ENCODE peak calls at places on chromosomes 12 and 14, in four cellular contexts. M, B, R and A are unnamed samples.

GRCh38 chr14:36660736-36661505 is 739 bp upstream of the PAX9 start:
- DNase-seq in M (no peak), B (no peak), R (no peak), A (no peak)

GRCh38 chr12:75852143-75852542 is 179.4 kb downstream of the PHLDA1 start:
- DNase-seq in M (no peak), B (no peak), R (no peak), A (no peak)

GRCh38 chr14:45970589-45970988 is 681.0 kb downstream of the RPL10L start:
- DNase-seq in M (no peak), B (no peak), R (no peak), A (no peak)

GRCh38 chr12:114961491-114961890 is 277.5 kb upstream of the TBX3 start:
- DNase-seq in M (no peak), B (no peak), R (no peak), A (no peak)

GRCh38 chr12:130083002-130083401 is 79.3 kb upstream of the FZD10 start:
- DNase-seq in M (no peak), B (no peak), R (no peak), A (no peak)

GRCh38 chr12:50394469-50395029 is 1.9 kb downstream of the FAM186A start:
- DNase-seq in M (no peak), B (no peak), R (peak), A (no peak)

GRCh38 chr12:102564026-102564425 is 83.7 kb upstream of the IGF1 start:
- DNase-seq in M (no peak), B (no peak), R (no peak), A (no peak)

GRCh38 chr14:33755358-33755757 is 195.5 kb downstream of the EGLN3 start:
- DNase-seq in M (no peak), B (no peak), R (no peak), A (no peak)

GRCh38 chr12:118122264-118122663 is 13.7 kb upstream of the PEBP1 start:
- DNase-seq in M (no peak), B (no peak), R (no peak), A (no peak)

GRCh38 chr12:92928431-92928961 is 599 bp downstream of the EEA1 start:
- DNase-seq in M (no peak), B (no peak), R (no peak), A (no peak)

GRCh38 chr12:84919271-84919670 is 6.7 kb upstream of the SLC6A15 start:
- DNase-seq in M (no peak), B (no peak), R (no peak), A (no peak)

DNA sequence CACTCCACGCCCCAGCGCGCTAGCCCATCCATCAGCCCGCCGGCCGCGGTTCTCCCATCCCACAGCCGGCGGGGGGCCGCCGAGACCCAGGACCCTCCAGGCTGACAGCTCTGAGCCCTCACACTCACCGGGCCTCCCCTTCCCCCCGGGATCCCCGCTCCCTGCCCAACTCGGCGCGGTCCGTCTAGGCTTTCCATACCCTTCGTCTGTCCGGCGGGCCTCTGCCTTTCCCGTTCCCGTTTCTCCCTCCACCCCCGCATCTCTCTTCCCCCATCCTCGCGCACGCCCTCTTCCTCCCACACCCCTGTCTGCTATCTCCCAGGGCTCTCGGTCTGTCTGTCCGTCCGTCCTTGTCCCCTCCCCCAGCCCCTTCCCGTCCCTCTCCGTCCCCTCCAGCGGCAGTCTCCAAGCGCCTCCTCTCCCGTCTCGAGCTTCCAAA is 719 bp downstream of the ZFHX2 start:
- DNase-seq in M (no peak), B (no peak), R (no peak), A (no peak)
- TF ChIP-seq JUND in M (no peak), B (no peak), R (no peak), A (no peak)

DNA sequence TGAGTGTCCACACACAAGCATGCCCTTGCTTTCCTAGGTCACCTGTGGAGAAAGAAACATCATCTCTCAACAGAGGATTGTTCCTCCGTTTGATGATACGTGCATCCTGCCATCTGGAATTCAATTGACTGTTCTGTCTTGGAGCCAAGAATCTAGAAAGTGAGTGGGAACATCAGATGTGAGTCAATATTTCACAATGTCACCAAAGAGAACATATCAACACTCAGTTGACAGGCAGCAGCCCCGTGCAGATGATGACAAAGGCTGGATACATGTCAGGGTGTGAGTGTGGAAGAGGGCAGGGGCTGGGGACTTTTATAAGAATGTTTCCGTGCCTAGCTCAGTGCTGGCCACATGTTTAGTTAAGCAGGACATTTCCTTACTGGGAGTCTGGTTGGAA is 76.1 kb downstream of the TBC1D30 start:
- DNase-seq in M (no peak), B (no peak), R (no peak), A (no peak)
- TF ChIP-seq JUND in M (no peak), B (no peak), R (no peak), A (no peak)

DNA sequence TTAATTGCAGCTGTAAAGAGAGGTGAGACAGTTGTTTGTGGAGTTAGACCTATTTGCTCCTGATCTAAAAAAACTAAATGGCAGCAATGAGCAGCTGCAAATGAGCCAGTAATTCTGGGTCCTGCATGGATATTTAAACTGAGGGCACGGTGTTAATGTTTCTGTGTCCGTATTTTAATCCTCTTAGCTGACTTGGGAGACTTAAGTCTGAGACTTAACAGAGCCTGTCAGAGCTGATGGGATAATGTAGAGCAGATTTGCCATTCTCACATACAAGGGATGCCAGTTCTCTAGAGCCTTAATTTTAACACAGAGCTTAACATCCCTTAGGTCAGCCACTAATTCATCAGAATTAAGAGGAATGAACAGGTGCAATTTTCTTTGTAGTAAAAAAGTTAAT is 178.6 kb upstream of the PDE3A start:
- DNase-seq in M (no peak), B (no peak), R (no peak), A (no peak)
- TF ChIP-seq JUND in M (no peak), B (no peak), R (no peak), A (no peak)

GRCh38 chr12:64656429-64656828 is 46.1 kb downstream of the RASSF3 start:
- DNase-seq in M (no peak), B (no peak), R (peak), A (no peak)
- TF ChIP-seq JUND in M (no peak), B (no peak), R (no peak), A (no peak)

DNA sequence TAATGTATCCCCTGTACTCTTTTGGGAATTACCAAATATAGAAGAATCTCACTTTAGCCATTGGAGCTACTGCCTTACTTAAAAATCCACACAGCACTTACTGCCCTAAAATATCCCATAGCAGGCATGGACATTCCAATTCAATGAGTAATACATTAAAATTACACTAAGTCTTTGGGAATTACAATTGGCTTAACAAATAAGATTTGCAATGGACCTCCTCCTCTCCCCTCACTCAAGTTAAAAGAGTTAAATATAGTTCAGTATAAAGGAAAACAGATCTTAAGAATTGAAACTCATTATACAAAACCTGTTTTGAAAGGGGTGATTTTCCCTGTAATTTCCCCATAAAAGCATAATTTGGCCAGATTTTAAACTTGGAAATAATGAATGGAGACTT is 477.1 kb downstream of the SLC16A7 start:
- DNase-seq in M (no peak), B (no peak), R (no peak), A (no peak)
- TF ChIP-seq JUND in M (no peak), B (no peak), R (no peak), A (no peak)

DNA sequence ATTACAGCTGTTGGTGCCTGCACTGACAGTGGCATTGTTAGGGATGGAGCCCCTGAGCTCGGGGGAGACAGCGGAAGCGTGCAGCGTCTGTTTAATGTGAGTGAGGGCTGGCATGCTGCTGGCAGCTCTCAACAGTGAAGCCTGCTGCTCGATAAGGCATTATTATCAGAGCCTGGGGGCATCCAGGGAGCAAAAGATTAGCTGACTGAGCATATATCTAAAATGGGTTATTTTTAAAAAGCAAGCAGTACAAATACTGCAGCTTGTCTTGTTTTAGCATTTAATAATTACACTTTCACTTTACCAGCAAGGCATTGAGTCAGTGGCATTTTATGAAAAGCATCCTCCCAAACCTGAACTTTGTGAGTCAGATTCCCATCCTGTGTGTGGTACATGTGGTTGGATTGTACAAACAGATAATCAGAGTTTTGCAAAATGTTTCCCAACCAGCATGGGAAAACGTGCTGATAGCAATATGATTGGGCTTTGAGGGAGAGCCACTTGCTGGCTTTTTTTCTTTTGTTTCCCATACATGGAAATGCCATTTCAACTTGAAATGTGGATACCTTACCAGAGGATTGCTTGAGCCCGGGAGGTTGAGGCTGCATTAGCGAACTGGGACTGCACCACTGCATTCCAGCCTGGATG is 150.8 kb downstream of the PRKCH start:
- DNase-seq in M (no peak), B (no peak), R (peak), A (peak)
- TF ChIP-seq JUND in M (no peak), B (no peak), R (no peak), A (no peak)

GRCh38 chr12:69701821-69702220 is 2.7 kb upstream of the BEST3 start:
- DNase-seq in M (no peak), B (no peak), R (no peak), A (no peak)
- TF ChIP-seq JUND in M (no peak), B (no peak), R (no peak), A (no peak)